ENCODE peak calls at places on chromosomes 12 and 14, in ten cellular contexts. Y is hepatocyte; Q is IMR-90; C is body of pancreas; B is AG04450; W is stomach; L is left ventricle myocardium inferior; J is astrocyte; E is K562; V is CD8-positive, alpha-beta T cell. Z is an unnamed sample.

GRCh38 chr14:71481215-71481614 is 451.0 kb upstream of the RGS6 start:
- DNase-seq in E (no peak), V (no peak), W (no peak), B (no peak), C (no peak), J (no peak), Y (no peak), Q (no peak), L (no peak), Z (no peak)

GRCh38 chr14:95935228-95935822 is 58.7 kb downstream of the TUNAR start:
- DNase-seq in Q (peak; percentile 41), C (no peak), J (peak; percentile 17), B (no peak), W (no peak), E (peak; percentile 19), L (no peak), Y (peak; percentile 68), V (no peak), Z (no peak)

GRCh38 chr12:110689002-110689600 is at the start of gene HVCN1:
- DNase-seq in B (no peak), E (peak; percentile 28), Q (no peak), W (peak; percentile 55), L (peak; percentile 73), J (no peak), Y (peak; percentile 56), V (peak; percentile 40), C (peak; percentile 45), Z (peak; percentile 87)

GRCh38 chr14:39243831-39244230 is 10.1 kb downstream of the MIA2 start:
- DNase-seq in V (no peak), L (no peak), J (no peak), Q (no peak), W (no peak), C (no peak), B (no peak), E (no peak), Y (no peak), Z (no peak)

GRCh38 chr12:103742349-103742784 is 98.7 kb downstream of the NT5DC3 start:
- DNase-seq in L (no peak), V (no peak), Y (no peak), B (no peak), C (peak; percentile 23), E (no peak), W (peak; percentile 27), J (peak; percentile 10), Q (no peak), Z (peak; percentile 14)

GRCh38 chr12:29581641-29582040 is 84.2 kb upstream of the OVCH1 start:
- DNase-seq in C (no peak), L (no peak), B (peak; percentile 74), W (no peak), Q (peak; percentile 91), J (peak; percentile 92), E (no peak), Y (no peak), V (no peak), Z (no peak)

GRCh38 chr12:43882578-43883178 is 46.8 kb downstream of the TMEM117 start:
- DNase-seq in Y (peak; percentile 69), J (peak; percentile 31), V (peak; percentile 28), L (no peak), B (peak; percentile 54), Q (peak; percentile 76), E (peak; percentile 54), C (peak; percentile 15), W (no peak), Z (no peak)

GRCh38 chr12:8123124-8123888 is at the start of gene CLEC4A:
- DNase-seq in Q (no peak), L (no peak), J (no peak), B (no peak), E (no peak), Y (no peak), W (no peak), V (no peak), C (no peak), Z (no peak)

GRCh38 chr12:46430340-46430948 is 57.9 kb upstream of the SLC38A2 start:
- DNase-seq in B (peak; percentile 29), V (no peak), Q (peak; percentile 89), E (peak; percentile 77), Y (peak; percentile 50), J (peak; percentile 88), L (no peak), C (no peak), W (no peak), Z (no peak)

GRCh38 chr14:34180428-34180827 is 229.6 kb upstream of the EGLN3 start:
- DNase-seq in E (no peak), V (no peak), B (no peak), L (no peak), C (no peak), Y (no peak), W (no peak), J (no peak), Q (no peak), Z (no peak)

GRCh38 chr12:109201496-109201885 is 85.1 kb downstream of the ACACB start:
- DNase-seq in C (no peak), Y (no peak), E (no peak), J (no peak), Q (no peak), B (no peak), V (no peak), L (no peak), W (no peak), Z (no peak)

GRCh38 chr12:57583008-57583831 is 7.8 kb upstream of the PIP4K2C start:
- DNase-seq in W (peak; percentile 59), E (peak; percentile 88), Q (peak; percentile 81), L (no peak), Y (peak; percentile 91), J (peak; percentile 51), C (peak; percentile 76), B (peak; percentile 67), V (peak; percentile 74), Z (peak; percentile 46)

GRCh38 chr12:85244561-85244960 is 35.5 kb upstream of the ALX1 start:
- DNase-seq in Q (no peak), Y (peak; percentile 5), V (no peak), C (no peak), J (no peak), L (no peak), W (no peak), B (no peak), E (no peak), Z (no peak)

GRCh38 chr12:116784238-116784612 is 46.1 kb downstream of the RNFT2 start:
- DNase-seq in V (no peak), B (no peak), C (no peak), J (no peak), W (no peak), L (no peak), Y (no peak), E (peak; percentile 54), Q (no peak), Z (no peak)

GRCh38 chr12:49061157-49061650 is 610 bp upstream of the KMT2D start:
- DNase-seq in E (no peak), Q (no peak), W (no peak), L (no peak), V (no peak), C (no peak), B (no peak), Y (peak; percentile 4), J (no peak), Z (no peak)

GRCh38 chr12:69966839-69967238 is 141.8 kb downstream of the MYRFL start:
- DNase-seq in W (peak; percentile 41), C (no peak), Q (peak; percentile 6), J (peak; percentile 13), E (no peak), L (no peak), V (no peak), Y (no peak), B (no peak), Z (no peak)
- H3K27ac ChIP-seq in W (no peak overlapping the region), C (no peak overlapping the region), Q (no peak overlapping the region), J (peak overlapping the region; percentile 45), E (no peak overlapping the region), L (peak overlapping the region; percentile 52), V (no peak overlapping the region), Y (no peak overlapping the region), B (no peak overlapping the region), Z (peak overlapping the region; percentile 24)

DNA sequence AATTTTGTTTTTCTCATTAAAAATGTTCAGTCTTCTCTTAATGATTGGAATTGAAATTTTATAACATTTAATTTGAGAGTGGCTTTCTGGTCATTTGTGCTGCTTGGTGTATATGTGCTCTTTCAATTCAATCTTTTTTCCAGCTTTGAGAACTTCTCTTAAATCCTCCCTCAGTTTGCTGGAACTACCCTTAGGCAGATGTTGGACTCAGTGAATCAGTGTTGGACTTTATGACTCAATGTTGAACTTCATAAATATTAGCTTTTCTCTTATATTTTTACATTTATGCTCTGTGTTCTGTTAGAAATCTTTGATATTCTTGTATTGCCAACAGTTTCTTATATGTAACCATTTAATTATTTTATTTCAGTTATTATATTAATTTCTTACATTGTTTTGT is 935.5 kb upstream of the FBXO33 start:
- DNase-seq in Y (no peak), E (no peak), Q (no peak), L (no peak), C (no peak), W (no peak), V (no peak), B (no peak), J (no peak), Z (no peak)
- H3K9me3 ChIP-seq in Y (no peaks in the 10 kb centered on the region), E (no peaks in the 10 kb centered on the region), Q (peaks cover 2% of the 10 kb centered on the region), L (no peaks in the 10 kb centered on the region), C (no peaks in the 10 kb centered on the region), W (no peaks in the 10 kb centered on the region), V (no peaks in the 10 kb centered on the region), B (peaks cover 4% of the 10 kb centered on the region), J (no peaks in the 10 kb centered on the region), Z (no peaks in the 10 kb centered on the region)

GRCh38 chr14:103279129-103280025 is 54.7 kb upstream of the EIF5 start:
- DNase-seq in B (no peak), W (no peak), C (peak; percentile 36), L (no peak), J (no peak), Y (no peak), V (no peak), Q (no peak), E (no peak), Z (peak; percentile 64)

GRCh38 chr14:103273145-103273846 is 60.7 kb upstream of the EIF5 start:
- DNase-seq in J (no peak), E (no peak), L (no peak), B (no peak), Y (no peak), V (no peak), Q (no peak), W (peak; percentile 33), C (peak; percentile 33), Z (no peak)

GRCh38 chr14:103273847-103274615 is 60.0 kb upstream of the EIF5 start:
- DNase-seq in Q (no peak), E (no peak), V (no peak), B (no peak), J (no peak), C (no peak), Y (no peak), L (no peak), W (no peak), Z (peak; percentile 65)

GRCh38 chr14:103271189-103271588 is 62.8 kb upstream of the EIF5 start:
- DNase-seq in Q (no peak), J (no peak), E (no peak), V (no peak), W (no peak), B (no peak), L (no peak), Y (no peak), C (no peak), Z (no peak)

GRCh38 chr14:103275000-103275399 is 59.0 kb upstream of the EIF5 start:
- DNase-seq in B (no peak), L (no peak), V (no peak), C (no peak), Q (no peak), Y (no peak), E (no peak), J (no peak), W (no peak), Z (no peak)
- H3K27ac ChIP-seq in B (no peak overlapping the region), L (no peak overlapping the region), V (no peak overlapping the region), C (no peak overlapping the region), Q (no peak overlapping the region), Y (no peak overlapping the region), E (no peak overlapping the region), J (no peak overlapping the region), W (no peak overlapping the region), Z (no peak overlapping the region)

GRCh38 chr12:133180669-133181068 is 626 bp upstream of the ZNF268 start:
- DNase-seq in B (no peak), C (no peak), L (no peak), W (no peak), Q (no peak), J (no peak), E (no peak), V (no peak), Y (no peak), Z (no peak)
- H3K9me3 ChIP-seq in B (peaks cover 44% of the 10 kb centered on the region), C (no peaks in the 10 kb centered on the region), L (peaks cover 82% of the 10 kb centered on the region), W (peaks cover 82% of the 10 kb centered on the region), Q (peaks cover 26% of the 10 kb centered on the region), J (peaks cover 3% of the 10 kb centered on the region), E (peaks cover 13% of the 10 kb centered on the region), V (peaks cover 12% of the 10 kb centered on the region), Y (peaks cover 24% of the 10 kb centered on the region), Z (peaks cover 6% of the 10 kb centered on the region)